ENCODE peak calls at places on chromosomes 11 and 22, in four cellular contexts. One of them, this sample, is unnamed.

GRCh38 chr11:83610996-83611395 is 324.8 kb upstream of the CCDC90B start:
- DNase-seq in endothelial cell of umbilical vein: no peak
- DNase-seq in breast epithelium: no peak
- DNase-seq in ovary: no peak
- DNase-seq in this sample: no peak

GRCh38 chr22:41939981-41940852 is 6.7 kb downstream of the CENPM start:
- DNase-seq in endothelial cell of umbilical vein: no peak
- DNase-seq in breast epithelium: peak
- DNase-seq in ovary: no peak
- DNase-seq in this sample: no peak

GRCh38 chr11:111644922-111645321 is 42.7 kb downstream of the SIK2 start:
- DNase-seq in endothelial cell of umbilical vein: no peak
- DNase-seq in breast epithelium: no peak
- DNase-seq in ovary: no peak
- DNase-seq in this sample: no peak

GRCh38 chr11:88320149-88320559 is 17.4 kb downstream of the CTSC start:
- DNase-seq in endothelial cell of umbilical vein: peak
- DNase-seq in breast epithelium: no peak
- DNase-seq in ovary: no peak
- DNase-seq in this sample: no peak

GRCh38 chr22:25853501-25853900 is 111.5 kb downstream of the MYO18B start:
- DNase-seq in endothelial cell of umbilical vein: no peak
- DNase-seq in breast epithelium: no peak
- DNase-seq in ovary: no peak
- DNase-seq in this sample: no peak

GRCh38 chr11:116895053-116895757 is 57.8 kb upstream of the APOA1 start:
- DNase-seq in endothelial cell of umbilical vein: peak
- DNase-seq in breast epithelium: no peak
- DNase-seq in ovary: no peak
- DNase-seq in this sample: no peak

GRCh38 chr11:73244589-73245240 is 26.6 kb downstream of the P2RY2 start:
- DNase-seq in endothelial cell of umbilical vein: no peak
- DNase-seq in breast epithelium: no peak
- DNase-seq in ovary: no peak
- DNase-seq in this sample: no peak

GRCh38 chr22:44362249-44363040 is 49.7 kb upstream of the SHISAL1 start:
- DNase-seq in endothelial cell of umbilical vein: no peak
- DNase-seq in breast epithelium: no peak
- DNase-seq in ovary: peak
- DNase-seq in this sample: no peak

GRCh38 chr22:38016182-38017078 is 32.1 kb upstream of the SOX10 start:
- DNase-seq in endothelial cell of umbilical vein: peak
- DNase-seq in breast epithelium: peak
- DNase-seq in ovary: peak
- DNase-seq in this sample: no peak

GRCh38 chr11:75148436-75148983 is 2.4 kb upstream of the SLCO2B1 start:
- DNase-seq in endothelial cell of umbilical vein: no peak
- DNase-seq in breast epithelium: no peak
- DNase-seq in ovary: no peak
- DNase-seq in this sample: no peak

GRCh38 chr11:57237204-57237681 is at the start of gene APLNR:
- DNase-seq in endothelial cell of umbilical vein: no peak
- DNase-seq in breast epithelium: no peak
- DNase-seq in ovary: no peak
- DNase-seq in this sample: no peak

GRCh38 chr11:11500744-11501487 is 120.9 kb downstream of the GALNT18 start:
- DNase-seq in endothelial cell of umbilical vein: no peak
- DNase-seq in breast epithelium: no peak
- DNase-seq in ovary: no peak
- DNase-seq in this sample: no peak

GRCh38 chr11:90555477-90555876 is 332.6 kb upstream of the CHORDC1 start:
- DNase-seq in endothelial cell of umbilical vein: no peak
- DNase-seq in breast epithelium: no peak
- DNase-seq in ovary: no peak
- DNase-seq in this sample: no peak

GRCh38 chr22:46077669-46078099 is 72.6 kb upstream of the PPARA start:
- DNase-seq in endothelial cell of umbilical vein: no peak
- DNase-seq in breast epithelium: peak
- DNase-seq in ovary: no peak
- DNase-seq in this sample: peak

GRCh38 chr22:27726726-27727449 is 74.7 kb downstream of the MN1 start:
- DNase-seq in endothelial cell of umbilical vein: peak
- DNase-seq in breast epithelium: no peak
- DNase-seq in ovary: peak
- DNase-seq in this sample: no peak

DNA sequence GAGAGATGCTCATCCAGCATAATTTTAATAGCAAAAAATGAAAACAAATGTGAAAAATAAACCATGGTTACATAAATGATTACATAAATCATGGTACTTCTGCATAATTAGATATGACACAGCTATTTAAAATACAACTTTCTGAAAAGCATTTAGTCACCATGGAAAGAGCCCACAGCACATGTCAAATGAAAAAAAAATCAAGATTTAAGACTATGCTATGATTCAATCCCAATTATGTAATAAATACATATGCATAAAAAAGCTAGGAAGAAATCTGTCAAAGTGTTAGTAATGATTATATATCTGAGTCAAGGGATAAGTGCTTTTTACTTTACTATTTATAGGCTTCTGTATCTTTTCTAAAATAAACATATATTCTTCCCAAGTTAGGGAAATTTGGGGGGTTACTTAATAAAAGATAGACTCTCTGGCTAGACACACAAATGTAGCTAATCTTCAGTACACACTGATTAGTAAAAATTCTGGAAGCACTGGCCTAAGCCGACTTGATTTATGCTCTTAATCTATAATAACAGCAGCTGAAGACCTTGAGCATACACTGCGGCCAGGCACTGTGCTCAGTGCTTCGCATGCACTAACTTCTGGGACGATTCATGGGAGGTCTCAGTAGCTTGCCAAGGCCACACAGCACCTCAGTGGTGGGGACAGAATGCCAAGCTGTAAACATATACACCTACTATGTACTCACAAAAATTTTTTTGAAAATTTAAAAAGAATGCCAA is 19.6 kb downstream of the SERPIND1 start:
- DNase-seq in endothelial cell of umbilical vein: no peak
- DNase-seq in breast epithelium: no peak
- DNase-seq in ovary: no peak
- DNase-seq in this sample: no peak
- TF ChIP-seq CTCF in endothelial cell of umbilical vein: no peak
- TF ChIP-seq CTCF in breast epithelium: no peak
- TF ChIP-seq CTCF in ovary: no peak
- TF ChIP-seq CTCF in this sample: no peak

GRCh38 chr11:64269380-64270234 is 14.9 kb downstream of the BAD start:
- DNase-seq in endothelial cell of umbilical vein: peak
- DNase-seq in breast epithelium: peak
- DNase-seq in ovary: peak
- DNase-seq in this sample: peak

GRCh38 chr11:64268028-64268686 is 16.3 kb downstream of the BAD start:
- DNase-seq in endothelial cell of umbilical vein: no peak
- DNase-seq in breast epithelium: no peak
- DNase-seq in ovary: no peak
- DNase-seq in this sample: no peak

GRCh38 chr11:64268687-64269379 is 15.6 kb downstream of the BAD start:
- DNase-seq in endothelial cell of umbilical vein: peak
- DNase-seq in breast epithelium: no peak
- DNase-seq in ovary: peak
- DNase-seq in this sample: peak

GRCh38 chr11:64275031-64275800 is 9.2 kb downstream of the BAD start:
- DNase-seq in endothelial cell of umbilical vein: no peak
- DNase-seq in breast epithelium: no peak
- DNase-seq in ovary: no peak
- DNase-seq in this sample: no peak

DNA sequence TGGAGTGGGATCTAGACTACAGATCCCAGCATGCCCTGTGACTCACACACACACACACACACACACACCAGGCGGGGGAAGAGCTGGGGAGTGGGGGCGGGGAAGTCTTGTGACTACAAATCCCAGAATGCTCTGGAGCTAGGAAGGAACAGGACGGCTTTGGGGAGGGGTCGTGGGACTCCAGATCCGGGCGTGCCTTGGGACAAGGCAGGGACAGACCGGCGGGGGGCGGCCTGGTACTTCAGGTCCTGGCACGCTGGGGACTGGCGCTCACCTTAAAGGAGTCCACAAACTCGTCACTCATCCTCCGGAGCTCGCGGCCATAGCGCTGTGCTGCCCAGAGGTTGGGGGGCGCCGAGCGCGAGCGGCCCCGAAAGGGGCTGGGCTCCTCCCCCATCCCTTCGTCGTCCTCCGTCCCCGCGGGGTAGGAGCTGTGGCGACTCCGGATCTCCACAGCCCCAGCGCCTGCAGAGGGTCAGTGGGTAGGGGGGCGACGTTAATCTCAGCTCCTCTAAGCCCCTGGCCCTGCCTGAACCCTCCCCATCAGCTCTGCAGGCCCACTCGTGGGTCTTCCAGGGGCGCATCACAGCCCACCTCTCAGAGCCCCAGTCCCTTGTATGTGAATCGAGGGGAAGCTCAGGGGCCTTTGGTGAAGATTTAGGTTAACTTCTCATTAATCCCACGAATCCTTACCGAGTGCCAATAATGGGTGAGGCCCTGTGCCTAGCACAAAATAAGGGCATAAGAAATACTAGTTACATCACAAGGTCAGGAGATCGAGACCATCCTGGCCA is 12.9 kb downstream of the BAD start:
- DNase-seq in endothelial cell of umbilical vein: peak
- DNase-seq in breast epithelium: peak
- DNase-seq in ovary: peak
- DNase-seq in this sample: peak
- TF ChIP-seq POLR2A in endothelial cell of umbilical vein: peak
- TF ChIP-seq POLR2A in breast epithelium: no peak
- TF ChIP-seq POLR2A in ovary: peak
- TF ChIP-seq POLR2A in this sample: peak

GRCh38 chr11:110431212-110432073 is 1.7 kb downstream of the FDX1 start:
- DNase-seq in endothelial cell of umbilical vein: no peak
- DNase-seq in breast epithelium: no peak
- DNase-seq in ovary: no peak
- DNase-seq in this sample: no peak
- H3K27ac ChIP-seq in endothelial cell of umbilical vein: no peak
- H3K27ac ChIP-seq in breast epithelium: peak
- H3K27ac ChIP-seq in ovary: no peak
- H3K27ac ChIP-seq in this sample: peak

GRCh38 chr11:119673389-119674336 is 55.3 kb downstream of the NECTIN1 start:
- DNase-seq in endothelial cell of umbilical vein: no peak
- DNase-seq in breast epithelium: no peak
- DNase-seq in ovary: no peak
- DNase-seq in this sample: no peak
- TF ChIP-seq CTCF in endothelial cell of umbilical vein: no peak
- TF ChIP-seq CTCF in breast epithelium: no peak
- TF ChIP-seq CTCF in ovary: no peak
- TF ChIP-seq CTCF in this sample: no peak

This sample was measured in gastrocnemius medialis.